ENCODE peak calls at places on chromosomes 4 and X, in six cellular contexts. One of them, this sample, is unnamed.

GRCh38 chrX:153338836-153339235 is 4.9 kb downstream of the ZNF275 start:
- DNase-seq in natural killer cell: no peak
- DNase-seq in GM13977: no peak
- DNase-seq in fibroblast of the aortic adventitia: no peak
- DNase-seq in tibial artery: no peak
- DNase-seq in progenitor cell of endocrine pancreas: no peak
- DNase-seq in this sample: no peak

GRCh38 chr4:26590639-26591038 is 6.8 kb downstream of the TBC1D19 start:
- DNase-seq in fibroblast of the aortic adventitia: no peak
- DNase-seq in natural killer cell: no peak
- DNase-seq in GM13977: no peak
- DNase-seq in tibial artery: no peak
- DNase-seq in progenitor cell of endocrine pancreas: no peak
- DNase-seq in this sample: no peak

GRCh38 chr4:130359537-130359936 is 1263.6 kb downstream of the C4orf33 start:
- DNase-seq in tibial artery: no peak
- DNase-seq in fibroblast of the aortic adventitia: peak
- DNase-seq in progenitor cell of endocrine pancreas: no peak
- DNase-seq in natural killer cell: no peak
- DNase-seq in GM13977: no peak
- DNase-seq in this sample: no peak

GRCh38 chr4:118224239-118224829 is 128.5 kb downstream of the PRSS12 start:
- DNase-seq in GM13977: peak
- DNase-seq in natural killer cell: no peak
- DNase-seq in fibroblast of the aortic adventitia: peak
- DNase-seq in progenitor cell of endocrine pancreas: no peak
- DNase-seq in tibial artery: no peak
- DNase-seq in this sample: no peak

GRCh38 chrX:71911023-71911730 is 532 bp downstream of the NHSL2 start:
- DNase-seq in GM13977: peak
- DNase-seq in natural killer cell: peak
- DNase-seq in fibroblast of the aortic adventitia: no peak
- DNase-seq in tibial artery: no peak
- DNase-seq in progenitor cell of endocrine pancreas: peak
- DNase-seq in this sample: peak

GRCh38 chrX:31500920-31501319 is 429.1 kb upstream of the FTHL17 start:
- DNase-seq in progenitor cell of endocrine pancreas: no peak
- DNase-seq in tibial artery: no peak
- DNase-seq in GM13977: no peak
- DNase-seq in natural killer cell: no peak
- DNase-seq in fibroblast of the aortic adventitia: peak
- DNase-seq in this sample: no peak

GRCh38 chr4:100257567-100257966 is 67.3 kb upstream of the DDIT4L start:
- DNase-seq in GM13977: no peak
- DNase-seq in tibial artery: no peak
- DNase-seq in fibroblast of the aortic adventitia: no peak
- DNase-seq in progenitor cell of endocrine pancreas: no peak
- DNase-seq in natural killer cell: no peak
- DNase-seq in this sample: peak

GRCh38 chr4:1594871-1595788 is 89.0 kb downstream of the FAM53A start:
- DNase-seq in fibroblast of the aortic adventitia: no peak
- DNase-seq in GM13977: no peak
- DNase-seq in natural killer cell: no peak
- DNase-seq in progenitor cell of endocrine pancreas: no peak
- DNase-seq in tibial artery: no peak
- DNase-seq in this sample: no peak

GRCh38 chrX:74931214-74931613 is 6.0 kb upstream of the NEXMIF start:
- DNase-seq in natural killer cell: no peak
- DNase-seq in fibroblast of the aortic adventitia: no peak
- DNase-seq in tibial artery: no peak
- DNase-seq in progenitor cell of endocrine pancreas: no peak
- DNase-seq in GM13977: no peak
- DNase-seq in this sample: no peak

GRCh38 chrX:4710618-4711433 is 997.4 kb upstream of the PRKX start:
- DNase-seq in GM13977: no peak
- DNase-seq in progenitor cell of endocrine pancreas: no peak
- DNase-seq in fibroblast of the aortic adventitia: peak
- DNase-seq in natural killer cell: no peak
- DNase-seq in tibial artery: no peak
- DNase-seq in this sample: peak

GRCh38 chr4:128913228-128913627 is 103.7 kb downstream of the JADE1 start:
- DNase-seq in GM13977: peak
- DNase-seq in natural killer cell: no peak
- DNase-seq in fibroblast of the aortic adventitia: no peak
- DNase-seq in progenitor cell of endocrine pancreas: no peak
- DNase-seq in tibial artery: no peak
- DNase-seq in this sample: no peak

GRCh38 chr4:5152521-5152920 is 101.2 kb downstream of the STK32B start:
- DNase-seq in GM13977: no peak
- DNase-seq in tibial artery: no peak
- DNase-seq in progenitor cell of endocrine pancreas: no peak
- DNase-seq in natural killer cell: no peak
- DNase-seq in fibroblast of the aortic adventitia: no peak
- DNase-seq in this sample: no peak

GRCh38 chrX:22041931-22042530 is 9.9 kb downstream of the PHEX start:
- DNase-seq in fibroblast of the aortic adventitia: no peak
- DNase-seq in tibial artery: no peak
- DNase-seq in GM13977: no peak
- DNase-seq in natural killer cell: no peak
- DNase-seq in progenitor cell of endocrine pancreas: no peak
- DNase-seq in this sample: no peak

GRCh38 chrX:41922125-41922521 is 1.2 kb downstream of the CASK start:
- DNase-seq in natural killer cell: no peak
- DNase-seq in fibroblast of the aortic adventitia: peak
- DNase-seq in tibial artery: no peak
- DNase-seq in GM13977: no peak
- DNase-seq in progenitor cell of endocrine pancreas: no peak
- DNase-seq in this sample: no peak

GRCh38 chrX:125004799-125005198 is 314.9 kb upstream of the TEX13C start:
- DNase-seq in natural killer cell: no peak
- DNase-seq in fibroblast of the aortic adventitia: no peak
- DNase-seq in progenitor cell of endocrine pancreas: no peak
- DNase-seq in tibial artery: no peak
- DNase-seq in GM13977: no peak
- DNase-seq in this sample: no peak

GRCh38 chr4:176548571-176548970 is 228.8 kb downstream of the SPCS3 start:
- DNase-seq in progenitor cell of endocrine pancreas: no peak
- DNase-seq in tibial artery: no peak
- DNase-seq in natural killer cell: no peak
- DNase-seq in GM13977: no peak
- DNase-seq in fibroblast of the aortic adventitia: peak
- DNase-seq in this sample: no peak

GRCh38 chrX:97389761-97390192 is 506.1 kb downstream of the RPA4 start:
- DNase-seq in tibial artery: no peak
- DNase-seq in GM13977: no peak
- DNase-seq in natural killer cell: no peak
- DNase-seq in progenitor cell of endocrine pancreas: no peak
- DNase-seq in fibroblast of the aortic adventitia: peak
- DNase-seq in this sample: peak

GRCh38 chrX:56318076-56318475 is 85.9 kb downstream of the KLF8 start:
- DNase-seq in fibroblast of the aortic adventitia: no peak
- DNase-seq in progenitor cell of endocrine pancreas: no peak
- DNase-seq in GM13977: no peak
- DNase-seq in natural killer cell: no peak
- DNase-seq in tibial artery: no peak
- DNase-seq in this sample: no peak

GRCh38 chr4:4485806-4486205 is 56.0 kb downstream of the STX18 start:
- DNase-seq in GM13977: no peak
- DNase-seq in progenitor cell of endocrine pancreas: no peak
- DNase-seq in natural killer cell: no peak
- DNase-seq in tibial artery: no peak
- DNase-seq in fibroblast of the aortic adventitia: no peak
- DNase-seq in this sample: no peak

GRCh38 chr4:149999485-150000074 is 78.7 kb upstream of the DCLK2 start:
- DNase-seq in tibial artery: no peak
- DNase-seq in progenitor cell of endocrine pancreas: no peak
- DNase-seq in fibroblast of the aortic adventitia: peak
- DNase-seq in natural killer cell: no peak
- DNase-seq in GM13977: peak
- DNase-seq in this sample: peak

GRCh38 chrX:44996282-44996681 is 123.3 kb downstream of the KDM6A start:
- DNase-seq in GM13977: peak
- DNase-seq in natural killer cell: no peak
- DNase-seq in progenitor cell of endocrine pancreas: no peak
- DNase-seq in fibroblast of the aortic adventitia: no peak
- DNase-seq in tibial artery: no peak
- DNase-seq in this sample: no peak

GRCh38 chrX:120768681-120769080 is 107.0 kb downstream of the CT47B1 start:
- DNase-seq in tibial artery: no peak
- DNase-seq in progenitor cell of endocrine pancreas: no peak
- DNase-seq in natural killer cell: no peak
- DNase-seq in GM13977: no peak
- DNase-seq in fibroblast of the aortic adventitia: peak
- DNase-seq in this sample: no peak

GRCh38 chrX:39779952-39780783 is 317.6 kb downstream of the BCOR start:
- DNase-seq in fibroblast of the aortic adventitia: no peak
- DNase-seq in progenitor cell of endocrine pancreas: no peak
- DNase-seq in natural killer cell: no peak
- DNase-seq in GM13977: no peak
- DNase-seq in tibial artery: no peak
- DNase-seq in this sample: no peak

GRCh38 chr4:6888506-6889071 is 21.0 kb upstream of the TBC1D14 start:
- DNase-seq in GM13977: no peak
- DNase-seq in fibroblast of the aortic adventitia: no peak
- DNase-seq in progenitor cell of endocrine pancreas: no peak
- DNase-seq in tibial artery: no peak
- DNase-seq in natural killer cell: no peak
- DNase-seq in this sample: no peak

GRCh38 chrX:17860179-17860780 is 818 bp downstream of the RAI2 start:
- DNase-seq in natural killer cell: no peak
- DNase-seq in fibroblast of the aortic adventitia: peak
- DNase-seq in tibial artery: no peak
- DNase-seq in progenitor cell of endocrine pancreas: no peak
- DNase-seq in GM13977: no peak
- DNase-seq in this sample: no peak

GRCh38 chr4:3445111-3445820 is 3.5 kb downstream of the HGFAC start:
- DNase-seq in natural killer cell: no peak
- DNase-seq in tibial artery: no peak
- DNase-seq in fibroblast of the aortic adventitia: no peak
- DNase-seq in progenitor cell of endocrine pancreas: no peak
- DNase-seq in GM13977: no peak
- DNase-seq in this sample: no peak

GRCh38 chr4:31788676-31789075 is 1068.5 kb downstream of the PCDH7 start:
- DNase-seq in natural killer cell: no peak
- DNase-seq in fibroblast of the aortic adventitia: no peak
- DNase-seq in GM13977: no peak
- DNase-seq in progenitor cell of endocrine pancreas: no peak
- DNase-seq in tibial artery: no peak
- DNase-seq in this sample: no peak
- TF ChIP-seq CTCF in natural killer cell: no peak
- TF ChIP-seq CTCF in fibroblast of the aortic adventitia: no peak
- TF ChIP-seq CTCF in GM13977: no peak
- TF ChIP-seq CTCF in progenitor cell of endocrine pancreas: no peak
- TF ChIP-seq CTCF in tibial artery: no peak
- TF ChIP-seq CTCF in this sample: no peak

GRCh38 chrX:50211510-50211909 is 6.9 kb downstream of the CCNB3 start:
- DNase-seq in natural killer cell: no peak
- DNase-seq in tibial artery: no peak
- DNase-seq in GM13977: no peak
- DNase-seq in progenitor cell of endocrine pancreas: no peak
- DNase-seq in fibroblast of the aortic adventitia: peak
- DNase-seq in this sample: no peak
- TF ChIP-seq CTCF in natural killer cell: no peak
- TF ChIP-seq CTCF in tibial artery: no peak
- TF ChIP-seq CTCF in GM13977: no peak
- TF ChIP-seq CTCF in progenitor cell of endocrine pancreas: peak
- TF ChIP-seq CTCF in fibroblast of the aortic adventitia: peak
- TF ChIP-seq CTCF in this sample: no peak

GRCh38 chrX:141989134-141989533 is 85.4 kb downstream of the MAGEC1 start:
- DNase-seq in progenitor cell of endocrine pancreas: no peak
- DNase-seq in natural killer cell: no peak
- DNase-seq in tibial artery: no peak
- DNase-seq in fibroblast of the aortic adventitia: peak
- DNase-seq in GM13977: no peak
- DNase-seq in this sample: no peak
- TF ChIP-seq CTCF in progenitor cell of endocrine pancreas: no peak
- TF ChIP-seq CTCF in natural killer cell: no peak
- TF ChIP-seq CTCF in tibial artery: no peak
- TF ChIP-seq CTCF in fibroblast of the aortic adventitia: no peak
- TF ChIP-seq CTCF in GM13977: no peak
- TF ChIP-seq CTCF in this sample: no peak

DNA sequence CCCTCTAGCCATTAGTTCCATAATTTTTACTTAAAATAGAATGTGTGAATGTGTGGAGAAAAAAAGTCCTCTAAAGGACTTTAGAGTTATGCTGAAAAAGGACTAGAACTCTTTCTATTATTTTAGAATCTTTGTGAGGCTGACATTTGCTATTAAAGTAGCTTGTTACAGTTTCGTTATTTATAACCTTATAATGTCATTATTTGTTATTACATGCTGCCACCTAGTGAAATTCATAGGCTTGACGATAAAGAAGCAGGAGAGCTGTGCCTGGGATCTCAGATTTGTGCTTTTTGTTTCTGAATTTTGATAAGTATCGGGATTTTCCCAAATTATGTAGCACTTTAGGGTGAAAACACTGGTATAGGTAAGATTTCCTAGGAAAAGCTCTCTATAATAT is 38.5 kb upstream of the TAPT1 start:
- DNase-seq in GM13977: peak
- DNase-seq in natural killer cell: no peak
- DNase-seq in progenitor cell of endocrine pancreas: no peak
- DNase-seq in fibroblast of the aortic adventitia: peak
- DNase-seq in tibial artery: no peak
- DNase-seq in this sample: no peak
- TF ChIP-seq CTCF in GM13977: peak
- TF ChIP-seq CTCF in natural killer cell: peak
- TF ChIP-seq CTCF in progenitor cell of endocrine pancreas: peak
- TF ChIP-seq CTCF in fibroblast of the aortic adventitia: peak
- TF ChIP-seq CTCF in tibial artery: peak
- TF ChIP-seq CTCF in this sample: no peak

GRCh38 chr4:140309124-140309870 is 64.1 kb upstream of the SCOC start:
- DNase-seq in natural killer cell: no peak
- DNase-seq in tibial artery: no peak
- DNase-seq in progenitor cell of endocrine pancreas: no peak
- DNase-seq in fibroblast of the aortic adventitia: peak
- DNase-seq in GM13977: no peak
- DNase-seq in this sample: no peak
- TF ChIP-seq CTCF in natural killer cell: no peak
- TF ChIP-seq CTCF in tibial artery: no peak
- TF ChIP-seq CTCF in progenitor cell of endocrine pancreas: peak
- TF ChIP-seq CTCF in fibroblast of the aortic adventitia: no peak
- TF ChIP-seq CTCF in GM13977: peak
- TF ChIP-seq CTCF in this sample: no peak

DNA sequence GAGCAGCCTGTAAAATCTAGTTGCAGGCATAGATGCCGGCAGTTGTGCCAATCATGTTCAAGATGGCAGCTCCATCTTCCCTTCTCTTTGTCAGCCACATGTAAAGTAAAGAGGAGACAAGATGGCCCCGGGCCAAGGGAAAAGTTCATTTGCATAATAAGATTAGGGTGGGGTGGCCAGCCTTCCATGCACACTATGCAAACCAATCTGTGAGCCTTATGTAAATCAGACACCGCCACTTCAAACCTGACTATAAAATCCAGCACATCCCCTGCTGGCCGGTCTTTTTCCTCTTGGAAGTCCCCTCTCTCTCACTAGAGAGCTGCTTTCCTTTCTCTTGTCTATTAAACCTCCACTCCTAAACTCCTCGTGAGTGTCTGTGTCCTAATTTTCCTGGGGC is 78.9 kb upstream of the CBR4 start:
- DNase-seq in progenitor cell of endocrine pancreas: no peak
- DNase-seq in GM13977: no peak
- DNase-seq in fibroblast of the aortic adventitia: no peak
- DNase-seq in tibial artery: no peak
- DNase-seq in natural killer cell: no peak
- DNase-seq in this sample: no peak
- TF ChIP-seq CTCF in progenitor cell of endocrine pancreas: no peak
- TF ChIP-seq CTCF in GM13977: no peak
- TF ChIP-seq CTCF in fibroblast of the aortic adventitia: no peak
- TF ChIP-seq CTCF in tibial artery: no peak
- TF ChIP-seq CTCF in natural killer cell: no peak
- TF ChIP-seq CTCF in this sample: no peak

GRCh38 chrX:106894392-106894909 is 8.7 kb downstream of the RIPPLY1 start:
- DNase-seq in GM13977: peak
- DNase-seq in tibial artery: no peak
- DNase-seq in progenitor cell of endocrine pancreas: peak
- DNase-seq in natural killer cell: peak
- DNase-seq in fibroblast of the aortic adventitia: peak
- DNase-seq in this sample: peak
- TF ChIP-seq CTCF in GM13977: peak
- TF ChIP-seq CTCF in tibial artery: peak
- TF ChIP-seq CTCF in progenitor cell of endocrine pancreas: peak
- TF ChIP-seq CTCF in natural killer cell: peak
- TF ChIP-seq CTCF in fibroblast of the aortic adventitia: peak
- TF ChIP-seq CTCF in this sample: peak